ENCODE peak calls at places on chromosomes 2 and 18, in five cellular contexts. G is fibroblast of pulmonary artery, X is NCI-H446, S is RKO, L is psoas muscle. H is an unnamed sample.

GRCh38 chr18:78123144-78123909 is 856.3 kb upstream of the SALL3 start:
- DNase-seq in G (no peak), X (no peak), S (no peak), L (no peak), H (peak; percentile 67)

GRCh38 chr2:52082646-52083045 is 1050.7 kb upstream of the NRXN1 start:
- DNase-seq in G (no peak), X (no peak), S (no peak), L (no peak), H (no peak)

GRCh38 chr2:177676636-177677035 is 284.1 kb downstream of the AGPS start:
- DNase-seq in G (no peak), X (no peak), S (no peak), L (no peak), H (no peak)

GRCh38 chr2:67871696-67872320 is 191.0 kb downstream of the C1D start:
- DNase-seq in G (peak; percentile 83), X (no peak), S (no peak), L (no peak), H (no peak)

GRCh38 chr18:30971338-30971956 is 71.1 kb downstream of the DSC3 start:
- DNase-seq in G (peak; percentile 51), X (peak; percentile 20), S (peak; percentile 55), L (no peak), H (no peak)

GRCh38 chr2:210259687-210260086 is 34.4 kb upstream of the ACADL start:
- DNase-seq in G (no peak), X (no peak), S (no peak), L (no peak), H (no peak)

GRCh38 chr2:109135572-109136185 is 6.7 kb downstream of the SH3RF3 start:
- DNase-seq in G (peak; percentile 68), X (no peak), S (no peak), L (no peak), H (peak; percentile 70)

GRCh38 chr2:44979581-44979980 is 29.7 kb downstream of the SIX2 start:
- DNase-seq in G (no peak), X (no peak), S (no peak), L (no peak), H (peak; percentile 23)

GRCh38 chr2:164974221-164974620 is 18.9 kb upstream of the SLC38A11 start:
- DNase-seq in G (no peak), X (no peak), S (no peak), L (no peak), H (no peak)

GRCh38 chr18:77876319-77876865 is 626.7 kb downstream of the GALR1 start:
- DNase-seq in G (no peak), X (no peak), S (no peak), L (no peak), H (no peak)

GRCh38 chr2:11128258-11128951 is 26.9 kb upstream of the SLC66A3 start:
- DNase-seq in G (peak; percentile 53), X (no peak), S (peak; percentile 55), L (no peak), H (no peak)